ENCODE peak calls at places on chromosomes 12 and 14, in six cellular contexts. H is natural killer cell; W is HCT116; C is CD4-positive, alpha-beta memory T cell; R is DMS 273 treated with DMSO at 0.1 percent for 48 hours; T is HTR-8/SVneo. N is an unnamed sample.

GRCh38 chr12:28851781-28852180 is 297.3 kb upstream of the FAR2 start:
- DNase-seq in H (no peak), W (no peak), C (no peak), R (no peak), T (no peak), N (no peak)

GRCh38 chr12:6234906-6235305 is 34.7 kb downstream of the CD9 start:
- DNase-seq in H (no peak), W (no peak), C (no peak), R (no peak), T (no peak), N (no peak)

GRCh38 chr14:44803239-44803905 is 158.4 kb downstream of the KLHL28 start:
- DNase-seq in H (no peak), W (peak), C (peak), R (peak), T (peak), N (peak)

GRCh38 chr12:68405292-68405900 is 73.2 kb upstream of the MDM1 start:
- DNase-seq in H (no peak), W (no peak), C (no peak), R (no peak), T (no peak), N (no peak)

GRCh38 chr12:7498832-7499231 is 4.7 kb downstream of the CD163 start:
- DNase-seq in H (no peak), W (no peak), C (no peak), R (no peak), T (peak), N (peak)

GRCh38 chr14:51821822-51822221 is 38.6 kb upstream of the GNG2 start:
- DNase-seq in H (no peak), W (no peak), C (no peak), R (no peak), T (no peak), N (no peak)

GRCh38 chr14:29426083-29426482 is 501.6 kb downstream of the PRKD1 start:
- DNase-seq in H (no peak), W (no peak), C (no peak), R (no peak), T (no peak), N (no peak)

GRCh38 chr12:3332190-3332589 is 158.8 kb upstream of the PRMT8 start:
- DNase-seq in H (no peak), W (no peak), C (no peak), R (no peak), T (peak), N (no peak)

GRCh38 chr14:52434955-52435354 is 117.3 kb downstream of the TXNDC16 start:
- DNase-seq in H (no peak), W (no peak), C (no peak), R (no peak), T (no peak), N (no peak)

GRCh38 chr14:28412076-28412475 is 354.5 kb upstream of the FOXG1 start:
- DNase-seq in H (no peak), W (no peak), C (no peak), R (no peak), T (no peak), N (no peak)

GRCh38 chr12:109962388-109962787 is 33.8 kb downstream of the GIT2 start:
- DNase-seq in H (no peak), W (no peak), C (no peak), R (peak), T (no peak), N (no peak)

GRCh38 chr14:33120341-33120740 is 181.7 kb downstream of the NPAS3 start:
- DNase-seq in H (no peak), W (no peak), C (no peak), R (no peak), T (peak), N (no peak)

GRCh38 chr14:19974844-19975243 is 547 bp upstream of the OR4K15 start:
- DNase-seq in H (no peak), W (no peak), C (peak), R (no peak), T (no peak), N (no peak)

GRCh38 chr12:43861015-43861846 is 25.4 kb downstream of the TMEM117 start:
- DNase-seq in H (no peak), W (no peak), C (no peak), R (no peak), T (no peak), N (no peak)

GRCh38 chr12:66055837-66056319 is 74.7 kb downstream of the LLPH start:
- DNase-seq in H (no peak), W (no peak), C (no peak), R (no peak), T (no peak), N (no peak)

GRCh38 chr12:47753021-47754001 is 5.4 kb downstream of the RAPGEF3 start:
- DNase-seq in H (no peak), W (no peak), C (no peak), R (no peak), T (no peak), N (no peak)

GRCh38 chr12:6964605-6965025 is 5.8 kb downstream of the PHB2 start:
- DNase-seq in H (no peak), W (no peak), C (no peak), R (no peak), T (no peak), N (no peak)

GRCh38 chr12:79658221-79658620 is 32.5 kb downstream of the PAWR start:
- DNase-seq in H (no peak), W (no peak), C (no peak), R (no peak), T (no peak), N (no peak)

GRCh38 chr14:105023791-105024480 is 3.1 kb upstream of the CDCA4 start:
- DNase-seq in H (no peak), W (peak), C (no peak), R (no peak), T (no peak), N (no peak)

GRCh38 chr12:32214723-32215122 is 108.1 kb downstream of the BICD1 start:
- DNase-seq in H (no peak), W (no peak), C (no peak), R (no peak), T (no peak), N (no peak)

GRCh38 chr14:85060116-85060515 is 469.8 kb upstream of the FLRT2 start:
- DNase-seq in H (no peak), W (no peak), C (no peak), R (no peak), T (no peak), N (no peak)

GRCh38 chr12:49548822-49549648 is 10.2 kb downstream of the KCNH3 start:
- DNase-seq in H (no peak), W (no peak), C (no peak), R (no peak), T (no peak), N (no peak)

GRCh38 chr12:104534162-104534856 is 77.6 kb downstream of the CHST11 start:
- DNase-seq in H (no peak), W (no peak), C (no peak), R (no peak), T (no peak), N (no peak)

GRCh38 chr12:7411343-7411742 is 32.6 kb downstream of the CD163L1 start:
- DNase-seq in H (no peak), W (no peak), C (no peak), R (no peak), T (no peak), N (no peak)

GRCh38 chr12:117850048-117850447 is 118.7 kb downstream of the KSR2 start:
- DNase-seq in H (no peak), W (peak), C (no peak), R (no peak), T (peak), N (no peak)

GRCh38 chr12:111363578-111363977 is 5.3 kb downstream of the PHETA1 start:
- DNase-seq in H (no peak), W (no peak), C (no peak), R (no peak), T (no peak), N (no peak)

GRCh38 chr12:108667349-108667748 is 33.7 kb upstream of the SELPLG start:
- DNase-seq in H (no peak), W (no peak), C (no peak), R (no peak), T (no peak), N (no peak)

GRCh38 chr12:107339932-107340331 is 246.6 kb upstream of the CRY1 start:
- DNase-seq in H (no peak), W (no peak), C (no peak), R (no peak), T (no peak), N (no peak)

GRCh38 chr14:89684139-89684538 is 267.1 kb upstream of the FOXN3 start:
- DNase-seq in H (no peak), W (no peak), C (no peak), R (no peak), T (no peak), N (no peak)

GRCh38 chr12:93080994-93081809 is 152.1 kb upstream of the EEA1 start:
- DNase-seq in H (no peak), W (no peak), C (no peak), R (no peak), T (peak), N (no peak)

GRCh38 chr12:52873832-52874572 is 25.2 kb upstream of the KRT78 start:
- DNase-seq in H (peak), W (peak), C (peak), R (peak), T (peak), N (peak)

GRCh38 chr14:87005336-87005735 is 987.6 kb downstream of the GALC start:
- DNase-seq in H (no peak), W (no peak), C (no peak), R (no peak), T (no peak), N (no peak)

GRCh38 chr12:48351022-48351708 is 446 bp upstream of the ZNF641 start:
- DNase-seq in H (no peak), W (peak), C (no peak), R (no peak), T (peak), N (no peak)